ENCODE peak calls at places on chromosomes 13 and 19, in eight cellular contexts. W, B, S, C, U, H, N and D are unnamed samples.
A peak's percentile ranks its signal among the peaks of the same experiment; 100 is the strongest.

GRCh38 chr19:10079031-10079453 is 7.1 kb upstream of the SHFL start:
- DNase-seq in C (no peak), H (no peak), N (no peak), B (no peak), U (no peak), S (no peak), W (no peak), D (no peak)

GRCh38 chr13:41458187-41458938 is 1.0 kb downstream of the RGCC start:
- DNase-seq in S (peak; percentile 53), N (no peak), C (no peak), W (no peak), U (peak; percentile 18), H (no peak), B (no peak), D (peak; percentile 69)

GRCh38 chr13:44734204-44734707 is 158.1 kb upstream of the TSC22D1 start:
- DNase-seq in W (no peak), U (peak; percentile 55), S (peak; percentile 91), H (no peak), N (peak; percentile 55), C (no peak), B (no peak), D (peak; percentile 51)

GRCh38 chr19:41249707-41250423 is 14.3 kb upstream of the HNRNPUL1 start:
- DNase-seq in C (no peak), S (no peak), B (no peak), N (no peak), W (no peak), U (no peak), H (no peak), D (no peak)

GRCh38 chr13:73300718-73301425 is 242.1 kb downstream of the KLF5 start:
- DNase-seq in U (no peak), C (no peak), W (no peak), H (no peak), B (no peak), N (no peak), S (no peak), D (no peak)

GRCh38 chr13:113782472-113782871 is 23.4 kb downstream of the TMEM255B start:
- DNase-seq in H (no peak), B (no peak), S (peak; percentile 11), U (no peak), C (no peak), N (no peak), W (no peak), D (no peak)

GRCh38 chr13:28375250-28375930 is 119.5 kb downstream of the FLT1 start:
- DNase-seq in C (no peak), H (no peak), N (no peak), U (no peak), S (no peak), W (no peak), B (no peak), D (no peak)

GRCh38 chr13:110447801-110448200 is 113.7 kb downstream of the RAB20 start:
- DNase-seq in N (no peak), U (no peak), H (no peak), S (no peak), W (no peak), B (no peak), C (no peak), D (no peak)

GRCh38 chr19:42122691-42123607 is 9.3 kb downstream of the POU2F2 start:
- DNase-seq in W (no peak), C (no peak), S (no peak), N (no peak), H (no peak), B (no peak), U (no peak), D (no peak)

GRCh38 chr19:42480335-42481095 is 37.8 kb upstream of the CXCL17 start:
- DNase-seq in C (no peak), U (peak; percentile 18), W (no peak), S (peak; percentile 44), B (no peak), N (no peak), H (no peak), D (no peak)

GRCh38 chr19:15464394-15465385 is at the start of gene RASAL3:
- DNase-seq in N (no peak), W (no peak), B (no peak), U (no peak), H (no peak), C (no peak), S (no peak), D (no peak)

GRCh38 chr13:24220086-24220703 is 59.7 kb downstream of the SPATA13 start:
- DNase-seq in S (peak; percentile 61), W (peak; percentile 52), C (peak; percentile 83), B (no peak), N (peak; percentile 70), U (peak; percentile 90), H (peak; percentile 78), D (no peak)

GRCh38 chr19:39595950-39596349 is 6.4 kb upstream of the LGALS13 start:
- DNase-seq in U (no peak), B (no peak), H (no peak), N (no peak), W (no peak), C (no peak), S (no peak), D (no peak)

GRCh38 chr13:77143325-77143907 is 116.5 kb upstream of the FBXL3 start:
- DNase-seq in N (no peak), B (no peak), S (no peak), H (no peak), U (peak; percentile 33), C (no peak), W (no peak), D (no peak)

GRCh38 chr13:27425151-27425917 is 915 bp downstream of the GTF3A start:
- DNase-seq in N (no peak), H (no peak), C (no peak), B (no peak), W (no peak), U (no peak), S (no peak), D (no peak)

GRCh38 chr13:49374585-49375290 is 69.1 kb downstream of the CAB39L start:
- DNase-seq in W (no peak), H (no peak), C (no peak), N (no peak), B (no peak), S (no peak), U (peak; percentile 84), D (no peak)

GRCh38 chr19:30649934-30650614 is 277.9 kb downstream of the ZNF536 start:
- DNase-seq in C (peak; percentile 40), S (no peak), N (peak; percentile 33), W (no peak), U (peak; percentile 70), H (peak; percentile 50), B (no peak), D (no peak)

GRCh38 chr13:41696163-41697003 is 239.0 kb downstream of the RGCC start:
- DNase-seq in B (no peak), N (no peak), C (no peak), S (no peak), H (no peak), U (peak; percentile 82), W (no peak), D (no peak)

GRCh38 chr13:99415851-99416331 is 85.4 kb upstream of the TM9SF2 start:
- DNase-seq in W (no peak), S (no peak), U (no peak), C (no peak), H (no peak), N (no peak), B (no peak), D (no peak)

DNA sequence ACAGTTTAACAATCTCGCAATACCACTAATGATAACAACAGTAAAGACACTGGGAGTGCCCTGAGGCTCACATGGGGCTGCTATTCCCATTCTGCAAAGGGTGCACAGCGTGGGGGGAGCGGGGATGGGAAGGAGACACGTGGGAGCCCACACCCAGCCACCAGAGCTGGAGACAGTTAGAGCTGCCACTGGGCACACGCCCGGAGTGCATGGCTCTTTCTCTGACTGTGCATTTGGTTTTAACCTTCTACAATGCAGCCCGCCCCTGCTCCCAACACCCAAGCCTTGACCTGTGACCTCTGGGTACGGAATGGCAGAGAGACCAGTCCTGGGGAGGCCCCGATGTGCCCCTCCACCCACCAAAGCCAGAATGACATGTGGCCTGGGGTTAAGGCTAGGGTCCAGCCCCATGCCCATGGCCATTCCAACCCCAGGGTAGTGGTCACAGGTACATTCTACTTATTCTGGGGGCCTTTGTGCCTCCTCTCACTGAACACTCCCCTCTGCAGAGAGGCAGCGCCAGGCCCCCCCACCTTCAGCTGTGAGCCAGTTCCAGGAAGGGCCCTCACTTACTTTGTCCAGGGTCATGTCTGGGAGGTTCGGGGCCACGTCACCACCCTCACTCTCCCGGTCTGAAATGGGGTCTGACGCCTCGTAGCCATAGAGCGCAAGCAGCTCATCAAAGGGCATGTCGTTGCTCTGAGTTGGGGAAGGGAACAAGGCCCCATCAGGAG is 17.1 kb downstream of the MIER2 start:
- DNase-seq in C (no peak), U (no peak), S (no peak), H (no peak), N (no peak), W (no peak), B (no peak), D (peak; percentile 12)
- H3K9me3 ChIP-seq in C (peaks cover 25% of the 10 kb centered on the region), U (peaks cover 1% of the 10 kb centered on the region), S (peaks cover 21% of the 10 kb centered on the region), H (peaks cover 29% of the 10 kb centered on the region), N (peaks cover 26% of the 10 kb centered on the region), W (no peaks in the 10 kb centered on the region), B (no peaks in the 10 kb centered on the region), D (no peaks in the 10 kb centered on the region)

DNA sequence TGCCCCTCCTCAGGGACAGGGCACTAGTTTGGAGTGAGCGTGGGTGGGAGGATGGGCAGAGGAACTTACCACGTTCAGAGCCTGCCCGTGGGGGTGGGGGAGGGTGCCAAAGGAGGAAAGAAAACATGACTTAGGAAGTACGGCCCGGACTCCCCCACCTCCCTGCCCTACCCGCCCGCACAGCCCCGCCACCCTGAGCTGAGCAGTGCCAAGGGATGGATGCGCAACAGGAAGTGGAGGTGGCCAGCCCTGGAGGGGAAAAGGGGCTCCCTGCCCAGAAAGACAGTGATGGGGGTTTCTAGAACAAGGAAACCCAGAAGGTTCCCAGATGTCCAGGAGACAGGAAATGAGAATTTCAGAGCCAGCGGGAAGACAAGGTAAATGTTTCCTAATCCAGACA is 6.3 kb downstream of the TEAD2 start:
- DNase-seq in S (no peak), W (no peak), B (no peak), H (no peak), U (no peak), N (no peak), C (no peak), D (peak; percentile 59)
- H3K4me1 ChIP-seq in S (peaks cover 19% of the 10 kb centered on the region), W (no peaks in the 10 kb centered on the region), B (no peaks in the 10 kb centered on the region), H (peaks cover 10% of the 10 kb centered on the region), U (no peaks in the 10 kb centered on the region), N (peaks cover 17% of the 10 kb centered on the region), C (peaks cover 22% of the 10 kb centered on the region), D (peaks cover 7% of the 10 kb centered on the region)

GRCh38 chr19:21569497-21569870 is 64.1 kb downstream of the ZNF429 start:
- DNase-seq in W (no peak), C (no peak), U (peak; percentile 57), B (no peak), S (no peak), H (no peak), N (no peak), D (peak; percentile 86)
- H3K9me3 ChIP-seq in W (peaks cover 2% of the 10 kb centered on the region), C (peaks cover 46% of the 10 kb centered on the region), U (no peaks in the 10 kb centered on the region), B (no peaks in the 10 kb centered on the region), S (peaks cover 84% of the 10 kb centered on the region), H (peaks cover 2% of the 10 kb centered on the region), N (no peaks in the 10 kb centered on the region), D (peaks cover 3% of the 10 kb centered on the region)

DNA sequence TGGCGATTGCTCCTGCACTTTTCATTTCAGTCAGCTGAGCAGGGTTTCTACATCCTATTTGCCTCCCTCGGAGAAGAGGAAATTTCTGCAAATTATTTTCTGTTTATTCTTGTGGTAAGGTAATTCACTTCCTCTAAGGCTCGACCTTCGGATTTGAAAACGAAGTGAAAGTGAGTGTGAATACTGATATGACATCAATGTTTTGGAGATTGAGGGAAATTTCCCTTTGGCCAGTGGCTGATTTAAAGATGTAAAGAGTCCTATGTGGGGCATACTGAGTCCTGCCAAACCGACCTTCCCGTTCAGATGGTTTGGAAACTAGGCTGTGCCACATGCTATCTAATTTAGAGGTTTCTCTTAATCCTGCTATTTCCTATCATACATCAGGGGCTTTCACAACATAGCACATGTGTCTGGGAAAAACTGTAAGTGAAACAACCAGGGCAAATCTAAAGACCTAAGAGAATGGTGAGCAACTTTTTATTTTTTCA is 112.4 kb downstream of the POSTN start:
- DNase-seq in W (no peak), H (no peak), B (no peak), C (no peak), S (no peak), N (no peak), U (no peak), D (no peak)
- H3K4me1 ChIP-seq in W (no peaks in the 10 kb centered on the region), H (no peaks in the 10 kb centered on the region), B (no peaks in the 10 kb centered on the region), C (peaks cover 28% of the 10 kb centered on the region), S (peaks cover 36% of the 10 kb centered on the region), N (no peaks in the 10 kb centered on the region), U (peaks cover 4% of the 10 kb centered on the region), D (no peaks in the 10 kb centered on the region)